ENCODE peak calls at places on chromosomes 2 and 18, in six cellular contexts. N is AG04450, D is cardiac muscle cell, C is epithelial cell of esophagus, Y is A549, B is GM12878. H is an unnamed sample.

GRCh38 chr2:146119586-146119985 is 1599.7 kb upstream of the ZEB2 start:
- DNase-seq in D (peak), N (no peak), C (peak), Y (no peak), B (no peak), H (no peak)

GRCh38 chr2:71939588-71940535 is 207.8 kb downstream of the CYP26B1 start:
- DNase-seq in Y (no peak), C (no peak), N (no peak), B (no peak), D (peak), H (peak)

GRCh38 chr2:233700028-233700635 is 7.4 kb downstream of the UGT1A6 start:
- DNase-seq in N (peak), C (no peak), B (no peak), Y (peak), D (peak), H (no peak)

GRCh38 chr2:161122772-161123530 is 37.3 kb upstream of the TANK start:
- DNase-seq in N (peak), Y (peak), C (peak), B (no peak), D (peak), H (no peak)

GRCh38 chr2:160415991-160416390 is 77.6 kb downstream of the RBMS1 start:
- DNase-seq in Y (no peak), N (no peak), C (peak), D (no peak), B (no peak), H (no peak)

GRCh38 chr18:56574827-56575226 is 63.6 kb downstream of the TXNL1 start:
- DNase-seq in D (peak), B (no peak), Y (no peak), C (no peak), N (no peak), H (peak)

GRCh38 chr18:3014501-3015202 is 1.7 kb upstream of the LPIN2 start:
- DNase-seq in N (no peak), C (no peak), Y (no peak), B (no peak), D (no peak), H (no peak)

GRCh38 chr2:10005461-10005860 is 37.9 kb upstream of the KLF11 start:
- DNase-seq in N (no peak), D (no peak), B (no peak), C (no peak), Y (no peak), H (no peak)

GRCh38 chr2:193837368-193837767 is 1642.6 kb upstream of the TMEFF2 start:
- DNase-seq in D (peak), Y (no peak), N (no peak), C (no peak), B (no peak), H (no peak)

GRCh38 chr18:9796933-9797549 is 88.7 kb upstream of the TXNDC2 start:
- DNase-seq in B (no peak), C (no peak), Y (no peak), D (no peak), N (no peak), H (no peak)

GRCh38 chr2:2826621-2827020 is 495.5 kb upstream of the MYT1L start:
- DNase-seq in B (no peak), N (no peak), D (no peak), C (no peak), Y (no peak), H (no peak)

GRCh38 chr18:76491801-76492668 is 3.0 kb downstream of the ZNF516 start:
- DNase-seq in N (no peak), D (peak), C (peak), B (no peak), Y (peak), H (peak)

GRCh38 chr18:22344908-22345670 is 72.6 kb downstream of the CTAGE1 start:
- DNase-seq in B (no peak), Y (no peak), C (no peak), N (no peak), D (no peak), H (no peak)

GRCh38 chr18:24985616-24986015 is 366.4 kb downstream of the ZNF521 start:
- DNase-seq in Y (no peak), C (no peak), N (no peak), B (no peak), D (no peak), H (no peak)

GRCh38 chr2:220811115-220811514 is 761.0 kb downstream of the EPHA4 start:
- DNase-seq in Y (peak), B (no peak), D (no peak), C (peak), N (no peak), H (no peak)

GRCh38 chr18:21703241-21703820 is 1.2 kb downstream of the ABHD3 start:
- DNase-seq in B (peak), D (no peak), Y (no peak), C (peak), N (no peak), H (no peak)

GRCh38 chr18:12645751-12646203 is 12.1 kb downstream of the SPIRE1 start:
- DNase-seq in B (no peak), Y (no peak), C (peak), D (peak), N (no peak), H (peak)

GRCh38 chr2:33129661-33130447 is 183.1 kb downstream of the LTBP1 start:
- DNase-seq in D (no peak), C (no peak), Y (no peak), B (no peak), N (no peak), H (no peak)

GRCh38 chr2:168851674-168852320 is 38.4 kb downstream of the SPC25 start:
- DNase-seq in C (peak), B (no peak), N (peak), Y (peak), D (peak), H (no peak)

GRCh38 chr2:237434916-237435315 is 21.0 kb upstream of the COL6A3 start:
- DNase-seq in B (no peak), C (no peak), D (peak), N (no peak), Y (no peak), H (no peak)

GRCh38 chr18:44342167-44342566 is 338.5 kb upstream of the SETBP1 start:
- DNase-seq in B (no peak), N (no peak), D (no peak), Y (no peak), C (peak), H (no peak)

GRCh38 chr2:224983719-224984388 is 58.4 kb downstream of the DOCK10 start:
- DNase-seq in D (peak), C (no peak), B (no peak), Y (no peak), N (no peak), H (no peak)

GRCh38 chr2:86035883-86036789 is 69.5 kb downstream of the POLR1A start:
- DNase-seq in C (peak), Y (no peak), B (peak), D (peak), N (peak), H (peak)

GRCh38 chr18:32920796-32921787 is 148.3 kb upstream of the KLHL14 start:
- DNase-seq in D (peak), C (peak), Y (peak), B (no peak), N (peak), H (no peak)

GRCh38 chr2:46650556-46651001 is 171.2 kb downstream of the TMEM247 start:
- DNase-seq in B (peak), N (peak), C (peak), Y (peak), D (peak), H (no peak)

DNA sequence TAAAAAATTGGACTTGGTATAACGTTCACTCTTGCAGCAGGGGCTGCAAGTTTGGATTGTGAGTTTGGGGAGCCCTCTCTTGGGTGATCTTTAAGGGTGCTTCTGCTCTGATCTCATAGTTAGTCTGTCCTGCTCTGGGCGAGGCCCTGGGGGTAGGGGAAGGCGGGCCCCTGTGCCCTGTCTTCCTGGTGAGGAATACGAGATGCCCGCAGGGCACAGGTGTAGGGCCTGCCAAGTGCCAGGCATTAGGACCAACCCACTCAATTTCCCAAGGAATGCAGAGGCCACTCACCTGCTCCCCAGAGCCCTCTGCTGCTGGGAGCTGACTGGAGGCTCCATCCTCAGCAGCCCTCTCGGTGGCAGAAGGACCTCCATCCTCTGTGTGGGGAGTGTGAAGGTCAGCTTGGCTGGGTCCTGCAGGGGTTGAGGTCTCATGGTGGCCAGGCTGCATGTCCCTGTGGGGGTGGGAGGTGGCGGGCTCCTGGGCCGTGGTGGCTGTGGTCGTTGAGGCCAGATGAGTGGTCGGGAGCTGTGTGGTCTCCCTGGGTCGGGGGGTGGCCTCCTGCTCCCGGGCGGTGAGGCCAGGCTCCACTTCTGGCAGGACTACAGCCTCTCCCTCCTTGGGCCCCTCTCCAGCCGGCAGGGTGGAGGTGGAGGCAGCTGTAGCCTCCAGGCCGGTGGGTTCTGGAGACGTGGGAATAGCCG is 21.3 kb downstream of the SDC1 start:
- DNase-seq in N (no peak), C (no peak), D (no peak), Y (no peak), B (no peak), H (no peak)
- TF ChIP-seq CTCF in N (no peak), C (no peak), D (no peak), Y (no peak), B (no peak), H (no peak)

GRCh38 chr2:38230756-38231155 is 146.3 kb downstream of the ATL2 start:
- DNase-seq in Y (no peak), C (no peak), N (no peak), D (no peak), B (no peak), H (no peak)

GRCh38 chr2:38228753-38229152 is 148.3 kb downstream of the ATL2 start:
- DNase-seq in D (no peak), Y (no peak), C (no peak), N (no peak), B (no peak), H (no peak)

GRCh38 chr2:38237311-38237710 is 139.8 kb downstream of the ATL2 start:
- DNase-seq in N (no peak), C (no peak), B (no peak), Y (no peak), D (no peak), H (no peak)

GRCh38 chr2:38232454-38232853 is 144.6 kb downstream of the ATL2 start:
- DNase-seq in N (no peak), B (no peak), C (no peak), D (no peak), Y (no peak), H (no peak)

DNA sequence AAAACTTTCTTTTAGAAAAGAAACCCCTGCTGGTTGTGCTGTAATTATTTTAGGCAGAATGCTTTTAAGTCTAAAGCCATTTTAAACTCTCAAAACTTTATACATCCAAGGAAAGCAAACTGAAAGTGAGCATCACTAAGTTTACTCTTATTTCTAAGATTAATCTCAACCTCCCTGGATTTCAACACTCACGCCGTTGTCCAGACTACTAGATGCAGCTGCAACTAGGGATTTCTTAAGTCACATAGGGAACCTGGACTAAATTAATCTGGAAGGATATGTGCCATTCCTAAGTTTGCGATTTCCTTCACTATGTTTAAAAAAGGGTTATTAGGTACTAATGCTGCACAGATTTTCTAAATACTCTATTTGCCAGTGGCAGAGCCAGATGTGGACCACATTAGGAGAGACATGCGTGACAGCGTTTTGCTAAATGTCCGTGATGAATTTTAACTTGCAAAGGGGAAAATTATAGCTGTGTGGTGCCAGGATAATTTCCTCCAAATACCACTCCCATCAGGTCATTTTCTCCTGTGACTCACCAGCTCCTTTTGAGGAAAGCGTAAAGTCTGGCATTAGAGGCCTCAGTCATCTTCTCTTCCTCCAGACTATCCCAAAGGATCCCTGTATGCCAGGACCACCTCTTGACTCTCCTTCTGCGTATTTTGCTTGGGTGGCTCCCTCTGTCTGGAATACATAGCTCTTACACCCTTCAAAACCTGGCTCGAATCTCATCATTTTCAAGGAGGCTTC is 143.7 kb downstream of the ATL2 start:
- DNase-seq in Y (no peak), N (no peak), D (peak), C (peak), B (no peak), H (no peak)
- TF ChIP-seq CTCF in Y (no peak), N (no peak), D (peak), C (no peak), B (no peak), H (no peak)

DNA sequence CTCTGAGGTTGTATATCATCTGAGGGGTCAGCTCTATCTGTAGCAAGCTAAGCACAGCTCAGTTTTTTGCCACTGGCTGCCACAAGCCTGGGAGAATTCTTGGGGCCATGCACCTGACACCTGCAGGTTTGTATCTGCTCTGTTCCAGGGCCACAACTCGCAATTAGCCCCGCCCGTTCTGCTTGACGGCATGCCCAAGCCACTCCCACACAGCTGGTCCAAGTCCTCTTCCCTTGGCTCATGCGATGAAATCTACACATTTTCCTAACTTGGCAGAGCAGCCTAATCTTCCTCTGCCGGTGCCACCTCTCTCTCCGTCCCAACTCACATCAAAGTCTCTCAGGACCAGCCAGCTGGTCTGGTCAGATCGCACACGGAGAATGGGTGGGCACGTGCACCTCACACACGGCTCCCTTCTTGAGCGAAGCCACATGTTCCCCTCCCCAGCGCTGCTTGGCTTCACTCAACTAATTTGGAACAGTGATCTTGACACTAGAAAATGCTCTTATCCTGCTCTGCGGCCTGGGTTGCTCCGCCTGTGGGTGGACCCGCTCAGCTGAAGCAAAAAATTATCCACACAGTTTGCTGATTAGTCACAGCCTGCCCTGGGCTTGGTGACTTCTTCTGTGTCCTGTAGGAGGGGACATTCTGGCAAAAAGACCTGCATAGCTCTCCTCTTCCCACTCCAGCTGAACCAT is 176.6 kb downstream of the NRP2 start:
- DNase-seq in N (no peak), C (peak), B (no peak), D (peak), Y (no peak), H (no peak)
- TF ChIP-seq CTCF in N (no peak), C (no peak), B (no peak), D (no peak), Y (no peak), H (no peak)

GRCh38 chr2:20222769-20223344 is 2.1 kb downstream of the SDC1 start:
- DNase-seq in C (no peak), Y (no peak), N (no peak), B (no peak), D (no peak), H (no peak)
- TF ChIP-seq CTCF in C (peak), Y (no peak), N (no peak), B (no peak), D (no peak), H (no peak)

DNA sequence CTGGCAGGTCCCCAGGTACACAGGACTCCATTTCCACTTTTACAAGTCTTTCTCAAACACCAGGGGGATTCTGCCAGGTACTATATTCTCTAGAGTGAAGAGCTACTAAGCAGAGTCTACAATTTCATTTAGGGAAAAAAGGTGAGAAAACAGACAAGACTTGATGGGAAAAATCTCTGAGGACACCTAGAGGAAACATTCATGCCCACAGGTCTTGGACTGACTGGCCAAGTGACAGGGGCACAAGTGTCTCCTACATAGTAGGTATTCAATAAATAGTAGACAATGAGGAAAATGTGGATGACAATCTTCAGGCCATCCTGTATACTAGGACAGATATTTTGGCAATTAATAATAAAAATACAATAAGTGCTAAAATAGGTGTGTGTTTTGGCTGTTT is 228.6 kb downstream of the CLIP4 start:
- DNase-seq in B (no peak), D (no peak), Y (no peak), C (peak), N (no peak), H (no peak)
- TF ChIP-seq CTCF in B (no peak), D (no peak), Y (no peak), C (peak), N (no peak), H (no peak)

H was measured in psoas muscle.